ENCODE peak calls at places on chromosomes 4 and X, in seven cellular contexts. E is cardiac fibroblast, V is heart left ventricle, I is foreskin fibroblast, Y is WERI-Rb-1, C is lower lobe of right lung, W is colonic mucosa. L is an unnamed sample.

GRCh38 chr4:10667651-10668341 is 16.8 kb downstream of the CLNK start:
- DNase-seq in E (no peak), V (no peak), I (no peak), Y (no peak), C (no peak), W (no peak), L (no peak)

GRCh38 chrX:1111543-1112300 is 100.7 kb downstream of the CRLF2 start:
- DNase-seq in E (no peak), V (no peak), I (no peak), Y (no peak), C (no peak), W (no peak), L (no peak)

GRCh38 chr4:173237722-173238121 is 69.1 kb downstream of the GALNT7 start:
- DNase-seq in E (no peak), V (no peak), I (no peak), Y (no peak), C (no peak), W (no peak), L (no peak)

GRCh38 chr4:8316911-8317351 is 47.4 kb downstream of the HTRA3 start:
- DNase-seq in E (no peak), V (no peak), I (no peak), Y (peak), C (no peak), W (no peak), L (no peak)

GRCh38 chrX:20265726-20266681 is 705 bp downstream of the RPS6KA3 start:
- DNase-seq in E (no peak), V (peak), I (no peak), Y (peak), C (peak), W (peak), L (peak)

GRCh38 chr4:125750827-125751466 is 436.2 kb downstream of the FAT4 start:
- DNase-seq in E (peak), V (no peak), I (peak), Y (peak), C (no peak), W (no peak), L (no peak)

GRCh38 chrX:43970528-43970927 is 2.7 kb downstream of the NDP start:
- DNase-seq in E (no peak), V (no peak), I (peak), Y (no peak), C (no peak), W (no peak), L (no peak)

GRCh38 chrX:118360429-118361125 is 14.7 kb downstream of the WDR44 start:
- DNase-seq in E (peak), V (no peak), I (no peak), Y (no peak), C (no peak), W (no peak), L (no peak)

GRCh38 chrX:101078716-101079115 is at the start of gene TMEM35A:
- DNase-seq in E (peak), V (no peak), I (peak), Y (peak), C (no peak), W (peak), L (no peak)

GRCh38 chr4:94262163-94263016 is 54.7 kb downstream of the SMARCAD1 start:
- DNase-seq in E (no peak), V (no peak), I (no peak), Y (no peak), C (no peak), W (no peak), L (no peak)

GRCh38 chr4:112847045-112847444 is 202.4 kb upstream of the ANK2 start:
- DNase-seq in E (no peak), V (no peak), I (no peak), Y (no peak), C (no peak), W (no peak), L (no peak)

GRCh38 chrX:96004386-96004785 is 680.3 kb upstream of the DIAPH2 start:
- DNase-seq in E (peak), V (no peak), I (peak), Y (no peak), C (no peak), W (no peak), L (no peak)

GRCh38 chr4:132587626-132588025 is 561.5 kb upstream of the PCDH10 start:
- DNase-seq in E (peak), V (no peak), I (no peak), Y (no peak), C (no peak), W (no peak), L (no peak)

GRCh38 chrX:101206471-101206870 is 13.1 kb upstream of the DRP2 start:
- DNase-seq in E (peak), V (no peak), I (no peak), Y (no peak), C (no peak), W (no peak), L (no peak)

GRCh38 chr4:23881052-23881501 is 8.8 kb downstream of the PPARGC1A start:
- DNase-seq in E (peak), V (no peak), I (no peak), Y (no peak), C (no peak), W (no peak), L (no peak)

GRCh38 chr4:83691998-83692397 is 156.1 kb downstream of the GPAT3 start:
- DNase-seq in E (no peak), V (no peak), I (no peak), Y (no peak), C (no peak), W (no peak), L (no peak)

GRCh38 chr4:184343400-184344177 is 125.9 kb upstream of the ENPP6 start:
- DNase-seq in E (peak), V (peak), I (peak), Y (peak), C (peak), W (peak), L (no peak)

GRCh38 chr4:127479031-127479622 is 153.6 kb upstream of the INTU start:
- DNase-seq in E (peak), V (no peak), I (peak), Y (no peak), C (no peak), W (no peak), L (no peak)

GRCh38 chr4:40626183-40626990 is 3.3 kb downstream of the RBM47 start:
- DNase-seq in E (peak), V (no peak), I (no peak), Y (no peak), C (no peak), W (peak), L (peak)

GRCh38 chr4:168509786-168510185 is 12.9 kb downstream of the PALLD start:
- DNase-seq in E (peak), V (no peak), I (peak), Y (no peak), C (no peak), W (no peak), L (peak)

DNA sequence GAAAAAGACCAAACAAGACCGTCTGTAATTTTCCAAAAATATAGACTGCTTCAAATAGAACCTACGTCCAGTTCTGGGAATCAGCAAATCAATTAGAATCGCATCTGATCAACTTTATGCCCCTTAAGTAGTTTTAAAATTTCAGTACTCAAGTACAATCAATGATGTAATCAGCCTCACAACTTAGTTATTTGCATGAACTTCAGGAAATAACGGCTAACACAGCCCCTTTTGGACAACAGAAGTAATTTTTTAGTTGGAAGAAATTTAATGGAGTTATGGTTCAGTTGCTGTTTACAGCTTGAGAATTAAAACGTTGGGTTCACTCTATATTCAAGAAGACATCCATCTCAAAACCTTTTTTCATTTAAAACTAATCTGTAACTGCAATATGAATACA is 1.1 kb downstream of the TAPT1 start:
- DNase-seq in E (peak), V (no peak), I (no peak), Y (no peak), C (no peak), W (no peak), L (no peak)
- TF ChIP-seq CTCF in E (no peak), V (no peak), I (no peak), Y (no peak), C (peak), W (no peak), L (no peak)

DNA sequence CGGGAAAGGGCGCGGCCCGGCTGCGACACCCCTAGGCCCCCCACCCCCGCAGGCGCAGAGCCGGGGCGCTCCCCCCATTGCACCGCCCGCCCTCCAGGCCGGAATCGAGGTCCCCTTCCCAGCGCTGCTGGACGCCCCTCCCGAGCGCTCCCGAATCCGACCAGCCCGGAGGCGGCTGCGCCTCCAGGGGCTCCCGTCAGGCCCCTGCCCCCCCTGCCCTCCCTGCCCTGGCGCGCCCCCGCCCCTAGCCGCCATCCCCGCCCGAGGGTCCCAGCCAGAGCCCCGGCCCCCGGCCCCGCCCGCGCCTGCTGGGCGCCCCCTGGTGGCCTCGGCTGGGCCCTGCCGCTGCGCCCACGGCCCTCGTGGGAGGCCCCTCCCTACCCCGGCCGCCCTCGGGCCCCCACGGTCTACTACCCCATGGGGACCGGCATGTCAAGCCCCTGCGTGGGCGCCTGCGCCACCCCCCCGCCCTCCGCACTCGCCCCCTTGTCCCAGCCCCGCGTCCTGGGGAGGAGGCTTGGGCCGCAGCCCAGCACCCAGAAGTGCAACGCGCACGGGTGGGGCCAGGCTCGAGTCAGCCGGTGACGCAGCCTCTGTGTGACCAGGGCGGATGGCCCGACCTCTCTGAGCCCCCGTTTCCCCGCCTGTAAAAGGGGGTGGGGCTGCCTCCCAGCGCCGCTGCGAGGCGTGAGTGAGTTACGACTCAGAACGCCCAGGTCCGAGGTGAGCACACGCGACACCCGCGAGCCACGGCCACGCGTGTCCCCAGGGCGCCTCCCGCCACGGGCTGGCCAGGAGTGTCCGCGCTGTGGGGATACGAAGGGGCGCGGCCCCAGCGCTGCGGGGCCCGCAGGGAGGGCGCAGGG is 104.9 kb downstream of the FAM53A start:
- DNase-seq in E (peak), V (peak), I (peak), Y (peak), C (peak), W (peak), L (peak)
- TF ChIP-seq CTCF in E (peak), V (peak), I (peak), Y (peak), C (peak), W (peak), L (peak)

GRCh38 chr4:72577211-72577610 is 8.2 kb upstream of the ADAMTS3 start:
- DNase-seq in E (no peak), V (no peak), I (no peak), Y (no peak), C (no peak), W (no peak), L (no peak)
- TF ChIP-seq CTCF in E (no peak), V (no peak), I (no peak), Y (no peak), C (no peak), W (no peak), L (no peak)

GRCh38 chrX:24151513-24151912 is 2.0 kb downstream of the ZFX start:
- DNase-seq in E (no peak), V (no peak), I (no peak), Y (no peak), C (no peak), W (no peak), L (no peak)

GRCh38 chrX:24148118-24148517 is 1.4 kb upstream of the ZFX start:
- DNase-seq in E (no peak), V (no peak), I (no peak), Y (no peak), C (no peak), W (no peak), L (no peak)

GRCh38 chrX:24148535-24149345 is 789 bp upstream of the ZFX start:
- DNase-seq in E (peak), V (no peak), I (no peak), Y (no peak), C (peak), W (peak), L (no peak)

GRCh38 chrX:24150051-24150790 is 692 bp downstream of the ZFX start:
- DNase-seq in E (peak), V (peak), I (peak), Y (peak), C (peak), W (peak), L (peak)

DNA sequence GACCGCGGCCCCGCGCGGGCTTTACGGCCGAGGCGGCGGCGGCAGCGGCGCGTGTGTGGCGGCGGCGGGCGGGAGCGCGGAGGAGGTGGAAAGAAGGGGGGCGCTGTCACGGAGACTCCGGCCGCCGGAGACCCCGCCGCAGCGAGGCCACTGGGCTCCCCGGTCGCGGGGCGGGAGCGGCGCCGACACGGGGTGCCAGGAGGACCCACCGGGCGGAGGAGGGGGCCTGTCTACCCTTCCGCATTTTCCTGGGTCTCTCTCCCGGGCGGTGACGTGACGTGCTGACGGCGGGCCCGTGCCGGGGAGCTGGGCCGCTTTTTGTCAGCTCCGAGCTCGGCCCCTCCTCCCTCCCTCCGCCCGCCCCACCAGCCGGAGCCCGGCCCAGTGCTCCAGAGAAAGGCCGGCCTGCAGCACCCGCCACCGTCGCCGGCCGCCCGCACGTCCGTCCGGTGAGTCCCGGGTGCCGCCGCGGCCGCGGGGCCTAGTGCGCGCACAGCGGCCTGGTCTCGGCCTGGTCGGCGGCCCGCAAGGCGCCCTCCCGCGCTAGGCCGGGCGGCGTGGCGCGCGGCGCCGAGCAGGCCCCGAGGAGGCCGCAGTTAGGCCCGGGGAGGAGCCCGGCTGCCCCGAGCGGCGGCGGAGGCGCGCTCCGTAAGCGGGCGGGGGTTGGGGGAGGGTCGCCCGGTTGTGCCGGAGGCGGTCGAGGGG is at the start of gene ZFX:
- DNase-seq in E (peak), V (peak), I (peak), Y (peak), C (peak), W (peak), L (peak)
- TF ChIP-seq CTCF in E (no peak), V (no peak), I (no peak), Y (no peak), C (no peak), W (no peak), L (no peak)

GRCh38 chr4:151532001-151532708 is 123.2 kb downstream of the FHIP1A start:
- DNase-seq in E (peak), V (no peak), I (no peak), Y (no peak), C (no peak), W (no peak), L (no peak)

GRCh38 chr4:151529187-151529586 is 120.2 kb downstream of the FHIP1A start:
- DNase-seq in E (no peak), V (no peak), I (no peak), Y (peak), C (no peak), W (no peak), L (no peak)

GRCh38 chr4:151527699-151528098 is 118.7 kb downstream of the FHIP1A start:
- DNase-seq in E (no peak), V (no peak), I (no peak), Y (no peak), C (no peak), W (no peak), L (no peak)

GRCh38 chr4:151530230-151530629 is 121.3 kb downstream of the FHIP1A start:
- DNase-seq in E (no peak), V (no peak), I (no peak), Y (no peak), C (no peak), W (no peak), L (no peak)

DNA sequence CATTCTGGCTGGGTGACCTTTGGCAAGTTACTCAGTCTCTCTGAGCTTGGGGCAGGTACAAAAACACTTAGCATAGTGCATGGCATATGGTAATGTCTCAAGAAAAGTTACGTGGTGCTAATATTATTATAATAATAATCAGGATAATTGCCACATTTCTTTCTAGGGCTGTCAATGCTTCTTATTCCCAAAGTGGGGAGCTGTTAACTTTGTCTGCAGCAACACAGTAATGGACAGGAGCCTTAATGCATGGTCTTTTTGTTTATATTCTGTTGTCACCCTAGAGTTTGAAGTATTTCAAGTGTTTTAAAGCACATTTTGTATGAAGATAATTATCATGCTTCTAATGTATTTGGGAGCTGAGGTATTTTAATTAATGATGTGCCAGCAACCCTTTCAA is 121.8 kb downstream of the FHIP1A start:
- DNase-seq in E (peak), V (no peak), I (no peak), Y (no peak), C (no peak), W (no peak), L (no peak)
- TF ChIP-seq CTCF in E (peak), V (peak), I (peak), Y (peak), C (no peak), W (no peak), L (no peak)

DNA sequence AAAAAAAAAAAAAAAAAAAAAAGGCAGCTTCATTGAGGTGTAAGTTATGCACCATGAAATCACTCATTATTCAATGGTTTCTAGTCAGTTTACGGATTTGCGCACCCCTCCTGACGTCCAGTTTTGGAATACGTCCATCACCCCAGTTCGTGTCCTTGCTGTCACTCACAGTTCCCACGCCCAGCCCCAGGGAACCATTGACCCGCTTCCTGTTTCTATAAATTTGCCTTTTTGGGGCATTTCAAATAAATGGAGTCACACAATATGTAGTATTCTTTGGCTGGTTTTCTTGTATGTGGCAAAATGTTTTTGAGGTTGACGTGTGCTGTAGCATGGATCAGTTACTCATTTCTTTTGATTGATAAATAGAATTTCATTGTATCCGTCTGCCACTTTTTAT is 18.5 kb upstream of the SORCS2 start:
- DNase-seq in E (no peak), V (no peak), I (no peak), Y (no peak), C (no peak), W (no peak), L (no peak)
- TF ChIP-seq CTCF in E (no peak), V (no peak), I (no peak), Y (no peak), C (no peak), W (no peak), L (no peak)